ENCODE peak calls at places on chromosomes 13 and 19, in nine cellular contexts. One of them, this sample, is unnamed.

GRCh38 chr13:27006519-27007161 is 165.0 kb downstream of the USP12 start:
- DNase-seq in mucosa of descending colon: peak
- DNase-seq in stomach: peak
- DNase-seq in PC-9: peak
- DNase-seq in GM12865: no peak
- DNase-seq in cardiac muscle cell: peak
- DNase-seq in AG04449: no peak
- DNase-seq in AG09309: no peak
- DNase-seq in choroid plexus epithelial cell: peak
- DNase-seq in this sample: no peak

GRCh38 chr19:35011737-35012682 is 11.9 kb downstream of the GRAMD1A start:
- DNase-seq in mucosa of descending colon: no peak
- DNase-seq in stomach: no peak
- DNase-seq in PC-9: no peak
- DNase-seq in GM12865: no peak
- DNase-seq in cardiac muscle cell: no peak
- DNase-seq in AG04449: no peak
- DNase-seq in AG09309: no peak
- DNase-seq in choroid plexus epithelial cell: no peak
- DNase-seq in this sample: peak

GRCh38 chr19:18098891-18099622 is 1.5 kb downstream of the MAST3 start:
- DNase-seq in mucosa of descending colon: peak
- DNase-seq in stomach: peak
- DNase-seq in PC-9: no peak
- DNase-seq in GM12865: peak
- DNase-seq in cardiac muscle cell: no peak
- DNase-seq in AG04449: no peak
- DNase-seq in AG09309: no peak
- DNase-seq in choroid plexus epithelial cell: no peak
- DNase-seq in this sample: peak

GRCh38 chr13:109784590-109785140 is 1.7 kb downstream of the IRS2 start:
- DNase-seq in mucosa of descending colon: peak
- DNase-seq in stomach: peak
- DNase-seq in PC-9: peak
- DNase-seq in GM12865: no peak
- DNase-seq in cardiac muscle cell: peak
- DNase-seq in AG04449: no peak
- DNase-seq in AG09309: no peak
- DNase-seq in choroid plexus epithelial cell: peak
- DNase-seq in this sample: peak

GRCh38 chr13:99979453-99980200 is 2.0 kb upstream of the ZIC2 start:
- DNase-seq in mucosa of descending colon: no peak
- DNase-seq in stomach: peak
- DNase-seq in PC-9: peak
- DNase-seq in GM12865: no peak
- DNase-seq in cardiac muscle cell: peak
- DNase-seq in AG04449: no peak
- DNase-seq in AG09309: no peak
- DNase-seq in choroid plexus epithelial cell: no peak
- DNase-seq in this sample: no peak

GRCh38 chr13:38376551-38376950 is 26.9 kb downstream of the UFM1 start:
- DNase-seq in mucosa of descending colon: no peak
- DNase-seq in stomach: no peak
- DNase-seq in PC-9: no peak
- DNase-seq in GM12865: no peak
- DNase-seq in cardiac muscle cell: no peak
- DNase-seq in AG04449: no peak
- DNase-seq in AG09309: no peak
- DNase-seq in choroid plexus epithelial cell: peak
- DNase-seq in this sample: no peak

GRCh38 chr13:102774596-102775375 is 1.2 kb upstream of the TEX30 start:
- DNase-seq in mucosa of descending colon: no peak
- DNase-seq in stomach: no peak
- DNase-seq in PC-9: no peak
- DNase-seq in GM12865: no peak
- DNase-seq in cardiac muscle cell: no peak
- DNase-seq in AG04449: no peak
- DNase-seq in AG09309: no peak
- DNase-seq in choroid plexus epithelial cell: no peak
- DNase-seq in this sample: no peak

GRCh38 chr13:40158218-40158617 is 502.8 kb downstream of the COG6 start:
- DNase-seq in mucosa of descending colon: no peak
- DNase-seq in stomach: no peak
- DNase-seq in PC-9: peak
- DNase-seq in GM12865: no peak
- DNase-seq in cardiac muscle cell: no peak
- DNase-seq in AG04449: no peak
- DNase-seq in AG09309: no peak
- DNase-seq in choroid plexus epithelial cell: no peak
- DNase-seq in this sample: no peak

GRCh38 chr13:99198630-99199029 is 2.0 kb upstream of the UBAC2 start:
- DNase-seq in mucosa of descending colon: no peak
- DNase-seq in stomach: no peak
- DNase-seq in PC-9: peak
- DNase-seq in GM12865: no peak
- DNase-seq in cardiac muscle cell: no peak
- DNase-seq in AG04449: no peak
- DNase-seq in AG09309: no peak
- DNase-seq in choroid plexus epithelial cell: no peak
- DNase-seq in this sample: no peak

GRCh38 chr13:19967619-19968018 is 9.1 kb downstream of the ZMYM2 start:
- DNase-seq in mucosa of descending colon: no peak
- DNase-seq in stomach: no peak
- DNase-seq in PC-9: no peak
- DNase-seq in GM12865: peak
- DNase-seq in cardiac muscle cell: no peak
- DNase-seq in AG04449: no peak
- DNase-seq in AG09309: no peak
- DNase-seq in choroid plexus epithelial cell: peak
- DNase-seq in this sample: no peak

GRCh38 chr13:59458908-59459579 is 704.7 kb downstream of the DIAPH3 start:
- DNase-seq in mucosa of descending colon: no peak
- DNase-seq in stomach: no peak
- DNase-seq in PC-9: no peak
- DNase-seq in GM12865: no peak
- DNase-seq in cardiac muscle cell: no peak
- DNase-seq in AG04449: peak
- DNase-seq in AG09309: peak
- DNase-seq in choroid plexus epithelial cell: peak
- DNase-seq in this sample: no peak

GRCh38 chr13:36847541-36848045 is 28.6 kb downstream of the RFXAP start:
- DNase-seq in mucosa of descending colon: no peak
- DNase-seq in stomach: peak
- DNase-seq in PC-9: no peak
- DNase-seq in GM12865: no peak
- DNase-seq in cardiac muscle cell: no peak
- DNase-seq in AG04449: no peak
- DNase-seq in AG09309: no peak
- DNase-seq in choroid plexus epithelial cell: no peak
- DNase-seq in this sample: no peak

GRCh38 chr13:70310720-70311119 is 202.5 kb upstream of the KLHL1 start:
- DNase-seq in mucosa of descending colon: no peak
- DNase-seq in stomach: peak
- DNase-seq in PC-9: peak
- DNase-seq in GM12865: peak
- DNase-seq in cardiac muscle cell: peak
- DNase-seq in AG04449: no peak
- DNase-seq in AG09309: no peak
- DNase-seq in choroid plexus epithelial cell: peak
- DNase-seq in this sample: no peak

GRCh38 chr13:29284726-29285125 is 310.8 kb downstream of the SLC7A1 start:
- DNase-seq in mucosa of descending colon: no peak
- DNase-seq in stomach: no peak
- DNase-seq in PC-9: no peak
- DNase-seq in GM12865: no peak
- DNase-seq in cardiac muscle cell: no peak
- DNase-seq in AG04449: no peak
- DNase-seq in AG09309: no peak
- DNase-seq in choroid plexus epithelial cell: peak
- DNase-seq in this sample: no peak

GRCh38 chr19:18278521-18279265 is 2.7 kb downstream of the JUND start:
- DNase-seq in mucosa of descending colon: no peak
- DNase-seq in stomach: peak
- DNase-seq in PC-9: no peak
- DNase-seq in GM12865: peak
- DNase-seq in cardiac muscle cell: no peak
- DNase-seq in AG04449: no peak
- DNase-seq in AG09309: no peak
- DNase-seq in choroid plexus epithelial cell: peak
- DNase-seq in this sample: peak

GRCh38 chr13:110726726-110727125 is 13.2 kb downstream of the ING1 start:
- DNase-seq in mucosa of descending colon: no peak
- DNase-seq in stomach: no peak
- DNase-seq in PC-9: no peak
- DNase-seq in GM12865: peak
- DNase-seq in cardiac muscle cell: no peak
- DNase-seq in AG04449: no peak
- DNase-seq in AG09309: no peak
- DNase-seq in choroid plexus epithelial cell: no peak
- DNase-seq in this sample: peak

GRCh38 chr13:113407531-113408393 is 43.8 kb upstream of the GRTP1 start:
- DNase-seq in mucosa of descending colon: no peak
- DNase-seq in stomach: no peak
- DNase-seq in PC-9: no peak
- DNase-seq in GM12865: no peak
- DNase-seq in cardiac muscle cell: no peak
- DNase-seq in AG04449: no peak
- DNase-seq in AG09309: no peak
- DNase-seq in choroid plexus epithelial cell: no peak
- DNase-seq in this sample: no peak

GRCh38 chr19:16541526-16542044 is 652 bp downstream of the CHERP start:
- DNase-seq in mucosa of descending colon: no peak
- DNase-seq in stomach: no peak
- DNase-seq in PC-9: no peak
- DNase-seq in GM12865: peak
- DNase-seq in cardiac muscle cell: peak
- DNase-seq in AG04449: no peak
- DNase-seq in AG09309: no peak
- DNase-seq in choroid plexus epithelial cell: peak
- DNase-seq in this sample: no peak

GRCh38 chr13:112721198-112722104 is 31.6 kb downstream of the ATP11A start:
- DNase-seq in mucosa of descending colon: no peak
- DNase-seq in stomach: no peak
- DNase-seq in PC-9: no peak
- DNase-seq in GM12865: no peak
- DNase-seq in cardiac muscle cell: no peak
- DNase-seq in AG04449: no peak
- DNase-seq in AG09309: no peak
- DNase-seq in choroid plexus epithelial cell: no peak
- DNase-seq in this sample: no peak

GRCh38 chr13:110287031-110287828 is 19.7 kb downstream of the COL4A1 start:
- DNase-seq in mucosa of descending colon: no peak
- DNase-seq in stomach: no peak
- DNase-seq in PC-9: peak
- DNase-seq in GM12865: no peak
- DNase-seq in cardiac muscle cell: peak
- DNase-seq in AG04449: no peak
- DNase-seq in AG09309: no peak
- DNase-seq in choroid plexus epithelial cell: no peak
- DNase-seq in this sample: no peak

GRCh38 chr13:49454388-49455015 is 10.4 kb downstream of the SETDB2 start:
- DNase-seq in mucosa of descending colon: no peak
- DNase-seq in stomach: no peak
- DNase-seq in PC-9: no peak
- DNase-seq in GM12865: peak
- DNase-seq in cardiac muscle cell: no peak
- DNase-seq in AG04449: no peak
- DNase-seq in AG09309: no peak
- DNase-seq in choroid plexus epithelial cell: peak
- DNase-seq in this sample: no peak

GRCh38 chr13:59236309-59236939 is 927.3 kb downstream of the DIAPH3 start:
- DNase-seq in mucosa of descending colon: no peak
- DNase-seq in stomach: no peak
- DNase-seq in PC-9: no peak
- DNase-seq in GM12865: no peak
- DNase-seq in cardiac muscle cell: no peak
- DNase-seq in AG04449: no peak
- DNase-seq in AG09309: no peak
- DNase-seq in choroid plexus epithelial cell: no peak
- DNase-seq in this sample: no peak

GRCh38 chr13:46553886-46554855 is 1.2 kb downstream of the LRCH1 start:
- DNase-seq in mucosa of descending colon: peak
- DNase-seq in stomach: peak
- DNase-seq in PC-9: peak
- DNase-seq in GM12865: peak
- DNase-seq in cardiac muscle cell: peak
- DNase-seq in AG04449: no peak
- DNase-seq in AG09309: no peak
- DNase-seq in choroid plexus epithelial cell: peak
- DNase-seq in this sample: peak
- TF ChIP-seq CTCF in mucosa of descending colon: no peak
- TF ChIP-seq CTCF in stomach: no peak
- TF ChIP-seq CTCF in PC-9: peak
- TF ChIP-seq CTCF in GM12865: peak
- TF ChIP-seq CTCF in cardiac muscle cell: peak
- TF ChIP-seq CTCF in AG04449: peak
- TF ChIP-seq CTCF in AG09309: peak
- TF ChIP-seq CTCF in choroid plexus epithelial cell: peak
- TF ChIP-seq CTCF in this sample: peak

GRCh38 chr13:44050450-44051063 is 170.9 kb downstream of the LACC1 start:
- DNase-seq in mucosa of descending colon: no peak
- DNase-seq in stomach: no peak
- DNase-seq in PC-9: no peak
- DNase-seq in GM12865: peak
- DNase-seq in cardiac muscle cell: peak
- DNase-seq in AG04449: no peak
- DNase-seq in AG09309: no peak
- DNase-seq in choroid plexus epithelial cell: peak
- DNase-seq in this sample: no peak
- TF ChIP-seq CTCF in mucosa of descending colon: peak
- TF ChIP-seq CTCF in stomach: no peak
- TF ChIP-seq CTCF in PC-9: peak
- TF ChIP-seq CTCF in GM12865: peak
- TF ChIP-seq CTCF in cardiac muscle cell: peak
- TF ChIP-seq CTCF in AG04449: peak
- TF ChIP-seq CTCF in AG09309: peak
- TF ChIP-seq CTCF in choroid plexus epithelial cell: peak
- TF ChIP-seq CTCF in this sample: peak

GRCh38 chr19:3194063-3194702 is 8.5 kb downstream of the NCLN start:
- DNase-seq in mucosa of descending colon: no peak
- DNase-seq in stomach: no peak
- DNase-seq in PC-9: no peak
- DNase-seq in GM12865: no peak
- DNase-seq in cardiac muscle cell: no peak
- DNase-seq in AG04449: no peak
- DNase-seq in AG09309: no peak
- DNase-seq in choroid plexus epithelial cell: no peak
- DNase-seq in this sample: no peak
- TF ChIP-seq CTCF in mucosa of descending colon: no peak
- TF ChIP-seq CTCF in stomach: no peak
- TF ChIP-seq CTCF in PC-9: no peak
- TF ChIP-seq CTCF in GM12865: no peak
- TF ChIP-seq CTCF in cardiac muscle cell: no peak
- TF ChIP-seq CTCF in AG04449: no peak
- TF ChIP-seq CTCF in AG09309: no peak
- TF ChIP-seq CTCF in choroid plexus epithelial cell: no peak
- TF ChIP-seq CTCF in this sample: no peak

DNA sequence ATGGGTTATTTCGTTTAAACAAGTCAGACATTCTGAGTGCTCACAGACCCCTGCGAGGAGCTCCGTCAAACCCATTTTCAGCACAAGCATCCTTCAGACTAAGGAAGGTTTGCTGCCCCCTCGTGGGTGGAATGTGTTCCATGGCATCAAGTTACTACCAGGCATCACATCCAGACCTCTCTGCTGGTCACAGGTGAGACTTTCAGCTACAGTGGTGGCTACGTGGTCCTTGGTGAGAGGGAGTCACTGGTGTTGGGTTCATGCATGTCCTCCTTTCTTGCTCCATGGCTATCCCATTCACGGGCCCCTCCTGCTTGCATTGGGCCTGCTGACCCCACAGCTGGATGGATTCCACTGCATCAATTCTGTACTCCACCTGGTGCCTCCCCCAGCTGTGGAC is 9.1 kb upstream of the LILRB5 start:
- DNase-seq in mucosa of descending colon: no peak
- DNase-seq in stomach: peak
- DNase-seq in PC-9: peak
- DNase-seq in GM12865: peak
- DNase-seq in cardiac muscle cell: peak
- DNase-seq in AG04449: no peak
- DNase-seq in AG09309: peak
- DNase-seq in choroid plexus epithelial cell: peak
- DNase-seq in this sample: peak
- TF ChIP-seq CTCF in mucosa of descending colon: peak
- TF ChIP-seq CTCF in stomach: no peak
- TF ChIP-seq CTCF in PC-9: peak
- TF ChIP-seq CTCF in GM12865: peak
- TF ChIP-seq CTCF in cardiac muscle cell: peak
- TF ChIP-seq CTCF in AG04449: peak
- TF ChIP-seq CTCF in AG09309: peak
- TF ChIP-seq CTCF in choroid plexus epithelial cell: peak
- TF ChIP-seq CTCF in this sample: peak